ENCODE peak calls at places on chromosomes 1 and 21, in four cellular contexts. O is naive thymus-derived CD8-positive, alpha-beta T cell; R is T-helper 2 cell; A is GM19239. L is an unnamed sample.

GRCh38 chr1:32782086-32782485 is 35.1 kb downstream of the YARS1 start:
- DNase-seq in R (no peak), O (no peak), A (no peak), L (no peak)

GRCh38 chr1:155715777-155716176 is 26.9 kb downstream of the DAP3 start:
- DNase-seq in O (no peak), R (no peak), A (no peak), L (no peak)

GRCh38 chr1:204093421-204093717 is 20.5 kb downstream of the SOX13 start:
- DNase-seq in R (no peak), O (no peak), A (no peak), L (peak)

GRCh38 chr1:233972951-233973635 is 68.6 kb downstream of the SLC35F3 start:
- DNase-seq in A (no peak), R (no peak), O (no peak), L (no peak)

GRCh38 chr1:32753532-32754281 is 51.1 kb upstream of the SYNC start:
- DNase-seq in O (peak), R (peak), A (peak), L (no peak)

GRCh38 chr21:44742418-44743153 is 31.2 kb upstream of the TSPEAR start:
- DNase-seq in O (peak), R (no peak), A (no peak), L (no peak)

GRCh38 chr1:67570473-67571143 is 114.4 kb upstream of the GADD45A start:
- DNase-seq in O (no peak), R (no peak), A (no peak), L (no peak)

GRCh38 chr1:93591291-93591832 is 90.3 kb downstream of the BCAR3 start:
- DNase-seq in A (peak), R (no peak), O (peak), L (peak)

GRCh38 chr1:153928776-153929432 is 6.1 kb upstream of the GATAD2B start:
- DNase-seq in O (no peak), A (no peak), R (no peak), L (peak)

L was measured in HuH-7.